ENCODE peak calls at places on chromosomes 4 and X, in four cellular contexts. One of them, this sample, is unnamed.

GRCh38 chr4:19195696-19196095 is 1056.0 kb upstream of the SLIT2 start:
- DNase-seq in HCT116: no peak
- DNase-seq in GM12878: no peak
- DNase-seq in H1: peak; percentile 53
- DNase-seq in this sample: no peak

GRCh38 chrX:151879856-151880255 is 32.8 kb upstream of the MAGEA4 start:
- DNase-seq in H1: no peak
- DNase-seq in HCT116: no peak
- DNase-seq in GM12878: no peak
- DNase-seq in this sample: no peak

GRCh38 chr4:114076865-114077264 is 97.4 kb upstream of the ARSJ start:
- DNase-seq in H1: no peak
- DNase-seq in GM12878: no peak
- DNase-seq in HCT116: no peak
- DNase-seq in this sample: no peak

GRCh38 chrX:39760930-39761329 is 336.8 kb downstream of the BCOR start:
- DNase-seq in H1: no peak
- DNase-seq in HCT116: no peak
- DNase-seq in GM12878: no peak
- DNase-seq in this sample: no peak

GRCh38 chr4:55993994-55994657 is 45.4 kb downstream of the CEP135 start:
- DNase-seq in H1: no peak
- DNase-seq in GM12878: peak; percentile 31
- DNase-seq in HCT116: no peak
- DNase-seq in this sample: peak; percentile 4

GRCh38 chr4:39924014-39924413 is 53.7 kb downstream of the PDS5A start:
- DNase-seq in GM12878: no peak
- DNase-seq in HCT116: no peak
- DNase-seq in H1: no peak
- DNase-seq in this sample: no peak

GRCh38 chrX:110163488-110163887 is 154.4 kb downstream of the AMMECR1 start:
- DNase-seq in H1: no peak
- DNase-seq in HCT116: no peak
- DNase-seq in GM12878: no peak
- DNase-seq in this sample: no peak

GRCh38 chr4:145735330-145735638 is 55.3 kb downstream of the C4orf51 start:
- DNase-seq in GM12878: no peak
- DNase-seq in HCT116: no peak
- DNase-seq in H1: no peak
- DNase-seq in this sample: no peak

GRCh38 chrX:28946846-28947245 is 359.6 kb downstream of the IL1RAPL1 start:
- DNase-seq in H1: no peak
- DNase-seq in HCT116: no peak
- DNase-seq in GM12878: no peak
- DNase-seq in this sample: no peak

GRCh38 chr4:3573131-3573530 is 40.9 kb upstream of the LRPAP1 start:
- DNase-seq in HCT116: no peak
- DNase-seq in GM12878: no peak
- DNase-seq in H1: no peak
- DNase-seq in this sample: no peak

GRCh38 chrX:55480390-55481062 is 9.1 kb downstream of the USP51 start:
- DNase-seq in GM12878: no peak
- DNase-seq in HCT116: no peak
- DNase-seq in H1: no peak
- DNase-seq in this sample: peak; percentile 26

GRCh38 chr4:88793473-88793872 is 95.8 kb upstream of the NAP1L5 start:
- DNase-seq in HCT116: no peak
- DNase-seq in H1: no peak
- DNase-seq in GM12878: no peak
- DNase-seq in this sample: no peak

GRCh38 chr4:56976878-56977320 is 507 bp downstream of the NOA1 start:
- DNase-seq in GM12878: no peak
- DNase-seq in HCT116: peak; percentile 19
- DNase-seq in H1: peak; percentile 78
- DNase-seq in this sample: peak; percentile 41

GRCh38 chr4:99648321-99648720 is 9.3 kb downstream of the C4orf54 start:
- DNase-seq in HCT116: no peak
- DNase-seq in GM12878: no peak
- DNase-seq in H1: no peak
- DNase-seq in this sample: no peak

GRCh38 chr4:87843936-87844335 is 11.2 kb downstream of the MEPE start:
- DNase-seq in H1: no peak
- DNase-seq in HCT116: no peak
- DNase-seq in GM12878: no peak
- DNase-seq in this sample: no peak

GRCh38 chr4:139919513-139919912 is 234.5 kb downstream of the MAML3 start:
- DNase-seq in H1: no peak
- DNase-seq in GM12878: no peak
- DNase-seq in HCT116: no peak
- DNase-seq in this sample: no peak

GRCh38 chrX:46791927-46792825 is 33.3 kb upstream of the SLC9A7 start:
- DNase-seq in GM12878: peak; percentile 68
- DNase-seq in HCT116: peak; percentile 63
- DNase-seq in H1: no peak
- DNase-seq in this sample: no peak

GRCh38 chrX:119690921-119691716 is 1.8 kb downstream of the SEPTIN6 start:
- DNase-seq in GM12878: no peak
- DNase-seq in H1: no peak
- DNase-seq in HCT116: no peak
- DNase-seq in this sample: peak; percentile 44

GRCh38 chrX:39152106-39152649 is 350.9 kb downstream of the MID1IP1 start:
- DNase-seq in HCT116: no peak
- DNase-seq in GM12878: no peak
- DNase-seq in H1: peak; percentile 85
- DNase-seq in this sample: peak; percentile 79

GRCh38 chr4:40309250-40309774 is 25.8 kb upstream of the CHRNA9 start:
- DNase-seq in GM12878: peak; percentile 92
- DNase-seq in HCT116: peak; percentile 77
- DNase-seq in H1: peak; percentile 95
- DNase-seq in this sample: peak; percentile 92

GRCh38 chr4:99586747-99587146 is 12.1 kb downstream of the MTTP start:
- DNase-seq in GM12878: no peak
- DNase-seq in HCT116: no peak
- DNase-seq in H1: no peak
- DNase-seq in this sample: no peak

GRCh38 chr4:184453402-184454160 is 20.8 kb downstream of the IRF2 start:
- DNase-seq in HCT116: no peak
- DNase-seq in GM12878: no peak
- DNase-seq in H1: no peak
- DNase-seq in this sample: no peak

GRCh38 chr4:154186888-154187287 is 304.7 kb downstream of the DCHS2 start:
- DNase-seq in H1: no peak
- DNase-seq in HCT116: no peak
- DNase-seq in GM12878: no peak
- DNase-seq in this sample: no peak

GRCh38 chr4:55921093-55921492 is 27.7 kb upstream of the CEP135 start:
- DNase-seq in HCT116: no peak
- DNase-seq in H1: no peak
- DNase-seq in GM12878: no peak
- DNase-seq in this sample: no peak

GRCh38 chrX:340641-341423 is 22.2 kb upstream of the GTPBP6 start:
- DNase-seq in HCT116: no peak
- DNase-seq in GM12878: no peak
- DNase-seq in H1: peak; percentile 34
- DNase-seq in this sample: no peak

GRCh38 chr4:2750719-2751605 is 5.2 kb downstream of the TNIP2 start:
- DNase-seq in GM12878: no peak
- DNase-seq in HCT116: no peak
- DNase-seq in H1: no peak
- DNase-seq in this sample: no peak

GRCh38 chr4:31246856-31247255 is 526.7 kb downstream of the PCDH7 start:
- DNase-seq in GM12878: no peak
- DNase-seq in HCT116: no peak
- DNase-seq in H1: no peak
- DNase-seq in this sample: no peak

GRCh38 chr4:73776363-73776762 is 36.0 kb downstream of the CXCL8 start:
- DNase-seq in GM12878: no peak
- DNase-seq in HCT116: no peak
- DNase-seq in H1: no peak
- DNase-seq in this sample: no peak

GRCh38 chr4:20422398-20422797 is 170.7 kb downstream of the SLIT2 start:
- DNase-seq in HCT116: peak; percentile 47
- DNase-seq in GM12878: no peak
- DNase-seq in H1: peak; percentile 67
- DNase-seq in this sample: peak; percentile 63

GRCh38 chrX:71282514-71283408 is 674 bp upstream of the NONO start:
- DNase-seq in H1: peak; percentile 64
- DNase-seq in HCT116: peak; percentile 4
- DNase-seq in GM12878: no peak
- DNase-seq in this sample: no peak

GRCh38 chrX:69362354-69362753 is 141.8 kb upstream of the NALF2 start:
- DNase-seq in H1: no peak
- DNase-seq in HCT116: no peak
- DNase-seq in GM12878: no peak
- DNase-seq in this sample: no peak

GRCh38 chr4:127045872-127046271 is 586.9 kb upstream of the INTU start:
- DNase-seq in HCT116: no peak
- DNase-seq in H1: no peak
- DNase-seq in GM12878: no peak
- DNase-seq in this sample: no peak

GRCh38 chr4:21535901-21536300 is 412.7 kb downstream of the KCNIP4 start:
- DNase-seq in HCT116: no peak
- DNase-seq in H1: no peak
- DNase-seq in GM12878: no peak
- DNase-seq in this sample: no peak

GRCh38 chr4:135201081-135201480 is 999.5 kb upstream of the PABPC4L start:
- DNase-seq in GM12878: no peak
- DNase-seq in HCT116: no peak
- DNase-seq in H1: no peak
- DNase-seq in this sample: no peak

GRCh38 chrX:106621836-106622235 is 10.1 kb downstream of the RADX start:
- DNase-seq in GM12878: no peak
- DNase-seq in HCT116: no peak
- DNase-seq in H1: no peak
- DNase-seq in this sample: no peak

GRCh38 chrX:106615041-106615440 is 3.3 kb downstream of the RADX start:
- DNase-seq in HCT116: no peak
- DNase-seq in H1: no peak
- DNase-seq in GM12878: no peak
- DNase-seq in this sample: no peak

GRCh38 chrX:106619797-106620196 is 8.0 kb downstream of the RADX start:
- DNase-seq in GM12878: no peak
- DNase-seq in H1: no peak
- DNase-seq in HCT116: no peak
- DNase-seq in this sample: no peak
- TF ChIP-seq YY1 in GM12878: no peak
- TF ChIP-seq YY1 in H1: no peak
- TF ChIP-seq YY1 in HCT116: no peak
- TF ChIP-seq YY1 in this sample: no peak

GRCh38 chr4:107888237-107888636 is 43.1 kb upstream of the CYP2U1 start:
- DNase-seq in H1: no peak
- DNase-seq in HCT116: no peak
- DNase-seq in GM12878: no peak
- DNase-seq in this sample: no peak
- TF ChIP-seq EGR1 in H1: no peak
- TF ChIP-seq EGR1 in HCT116: no peak
- TF ChIP-seq EGR1 in GM12878: no peak
- TF ChIP-seq EGR1 in this sample: no peak

GRCh38 chr4:128468485-128468989 is 180.9 kb upstream of the PGRMC2 start:
- DNase-seq in HCT116: no peak
- DNase-seq in GM12878: no peak
- DNase-seq in H1: no peak
- DNase-seq in this sample: no peak
- TF ChIP-seq YY1 in HCT116: no peak
- TF ChIP-seq YY1 in GM12878: no peak
- TF ChIP-seq YY1 in H1: no peak
- TF ChIP-seq YY1 in this sample: no peak

DNA sequence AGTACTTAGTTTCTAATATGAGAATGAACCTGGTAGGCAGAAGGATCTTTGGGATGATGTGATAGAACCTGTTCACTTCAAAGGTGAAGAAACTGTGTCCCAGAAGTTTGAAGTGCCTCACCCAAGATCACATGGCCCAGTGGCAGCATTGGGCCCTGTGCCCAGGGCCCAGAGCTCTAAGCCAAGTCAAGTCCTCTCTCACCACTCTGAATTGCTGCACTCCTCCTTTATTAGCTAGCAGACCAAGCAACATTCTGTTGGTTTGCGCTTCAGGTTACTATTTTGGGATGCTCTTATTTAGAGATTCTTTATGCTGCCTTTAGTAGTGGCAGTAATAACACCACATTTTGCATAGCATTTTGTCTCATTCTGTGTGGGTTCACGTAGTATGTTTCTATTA is 82.7 kb downstream of the PARM1 start:
- DNase-seq in HCT116: no peak
- DNase-seq in H1: no peak
- DNase-seq in GM12878: no peak
- DNase-seq in this sample: no peak
- TF ChIP-seq EGR1 in HCT116: no peak
- TF ChIP-seq EGR1 in H1: no peak
- TF ChIP-seq EGR1 in GM12878: no peak
- TF ChIP-seq EGR1 in this sample: no peak

GRCh38 chr4:111535792-111536191 is 609.5 kb upstream of the FAM241A start:
- DNase-seq in GM12878: no peak
- DNase-seq in HCT116: no peak
- DNase-seq in H1: no peak
- DNase-seq in this sample: no peak

GRCh38 chr4:111537165-111537564 is 608.1 kb upstream of the FAM241A start:
- DNase-seq in GM12878: no peak
- DNase-seq in HCT116: no peak
- DNase-seq in H1: no peak
- DNase-seq in this sample: no peak

GRCh38 chr4:111542056-111542455 is 603.2 kb upstream of the FAM241A start:
- DNase-seq in H1: no peak
- DNase-seq in HCT116: no peak
- DNase-seq in GM12878: no peak
- DNase-seq in this sample: no peak

GRCh38 chr4:111540661-111541060 is 604.6 kb upstream of the FAM241A start:
- DNase-seq in GM12878: no peak
- DNase-seq in H1: no peak
- DNase-seq in HCT116: no peak
- DNase-seq in this sample: no peak

GRCh38 chr4:111537861-111538260 is 607.4 kb upstream of the FAM241A start:
- DNase-seq in H1: no peak
- DNase-seq in GM12878: no peak
- DNase-seq in HCT116: no peak
- DNase-seq in this sample: no peak
- TF ChIP-seq YY1 in H1: no peak
- TF ChIP-seq YY1 in GM12878: no peak
- TF ChIP-seq YY1 in HCT116: no peak
- TF ChIP-seq YY1 in this sample: no peak

GRCh38 chr4:162494935-162495334 is 331.1 kb upstream of the FSTL5 start:
- DNase-seq in HCT116: no peak
- DNase-seq in H1: no peak
- DNase-seq in GM12878: no peak
- DNase-seq in this sample: no peak
- TF ChIP-seq EGR1 in HCT116: no peak
- TF ChIP-seq EGR1 in H1: no peak
- TF ChIP-seq EGR1 in GM12878: no peak
- TF ChIP-seq EGR1 in this sample: no peak

GRCh38 chr4:921830-922331 is 10.2 kb downstream of the GAK start:
- DNase-seq in H1: no peak
- DNase-seq in HCT116: no peak
- DNase-seq in GM12878: peak; percentile 83
- DNase-seq in this sample: no peak
- TF ChIP-seq YY1 in H1: no peak
- TF ChIP-seq YY1 in HCT116: no peak
- TF ChIP-seq YY1 in GM12878: no peak
- TF ChIP-seq YY1 in this sample: no peak

This sample was measured in K562.